ENCODE peak calls at places on chromosomes 7 and 10, in nine cellular contexts. F is right lobe of liver, D is uterus, L is upper lobe of right lung, W is cardiac muscle cell, Y is astrocyte of the spinal cord, J is gastrocnemius medialis, G is A549, E is HCT116. C is an unnamed sample.
A peak's percentile ranks its signal among the peaks of the same experiment; 100 is the strongest.

GRCh38 chr10:74900297-74900696 is 73.9 kb downstream of the KAT6B start:
- DNase-seq in D (no peak), W (no peak), L (no peak), F (no peak), J (peak; percentile 20), G (no peak), Y (no peak), E (no peak), C (no peak)

GRCh38 chr10:124579003-124579384 is 117.4 kb downstream of the LHPP start:
- DNase-seq in Y (no peak), G (no peak), L (no peak), J (no peak), D (peak; percentile 53), F (no peak), W (no peak), E (no peak), C (no peak)

GRCh38 chr7:78434281-78434680 is 635.7 kb downstream of the PHTF2 start:
- DNase-seq in J (no peak), L (no peak), E (no peak), Y (no peak), D (no peak), G (no peak), F (no peak), W (no peak), C (no peak)

GRCh38 chr10:127978481-127978880 is 71.6 kb downstream of the PTPRE start:
- DNase-seq in L (no peak), J (no peak), Y (no peak), D (no peak), W (no peak), G (no peak), F (no peak), E (no peak), C (no peak)

GRCh38 chr10:113987805-113988204 is 55.9 kb upstream of the ADRB1 start:
- DNase-seq in L (no peak), E (no peak), W (no peak), G (no peak), F (peak; percentile 38), D (no peak), Y (no peak), J (peak; percentile 28), C (no peak)

GRCh38 chr10:34960983-34961382 is 129.2 kb downstream of the CUL2 start:
- DNase-seq in D (no peak), L (no peak), E (no peak), Y (peak; percentile 38), G (no peak), W (peak; percentile 33), J (peak; percentile 27), F (no peak), C (no peak)

GRCh38 chr7:17421941-17422340 is 123.5 kb downstream of the AHR start:
- DNase-seq in F (no peak), L (no peak), W (no peak), D (no peak), Y (no peak), J (no peak), G (no peak), E (no peak), C (no peak)

GRCh38 chr7:46900312-46901263 is 681.3 kb downstream of the TNS3 start:
- DNase-seq in G (no peak), D (peak; percentile 51), F (no peak), Y (peak; percentile 9), L (no peak), W (peak; percentile 18), E (no peak), J (no peak), C (no peak)

GRCh38 chr7:25134360-25135010 is 9.4 kb upstream of the CYCS start:
- DNase-seq in W (no peak), Y (no peak), D (no peak), G (no peak), F (no peak), L (no peak), J (no peak), E (no peak), C (no peak)

GRCh38 chr10:59750155-59750945 is 2.9 kb downstream of the MRLN start:
- DNase-seq in F (no peak), D (no peak), E (no peak), L (no peak), J (peak; percentile 40), W (no peak), G (no peak), Y (no peak), C (no peak)

GRCh38 chr7:96320437-96320836 is 1.5 kb downstream of the SLC25A13 start:
- DNase-seq in J (no peak), W (peak; percentile 8), E (no peak), G (no peak), D (no peak), L (no peak), Y (no peak), F (no peak), C (no peak)

GRCh38 chr10:85850736-85851135 is 515.9 kb downstream of the GRID1 start:
- DNase-seq in E (no peak), Y (no peak), L (no peak), F (no peak), W (no peak), J (no peak), G (no peak), D (no peak), C (no peak)

GRCh38 chr10:85847085-85847484 is 519.5 kb downstream of the GRID1 start:
- DNase-seq in G (no peak), W (no peak), L (no peak), D (no peak), J (no peak), Y (no peak), F (no peak), E (no peak), C (no peak)

GRCh38 chr10:85849315-85849714 is 517.3 kb downstream of the GRID1 start:
- DNase-seq in W (no peak), D (no peak), L (no peak), G (no peak), E (no peak), J (no peak), Y (no peak), F (no peak), C (no peak)

GRCh38 chr10:85851300-85851699 is 515.3 kb downstream of the GRID1 start:
- DNase-seq in W (no peak), E (peak; percentile 7), J (no peak), F (no peak), L (no peak), G (no peak), D (no peak), Y (peak; percentile 58), C (peak; percentile 5)
- TF ChIP-seq CTCF in W (no peak), E (no peak), J (no peak), F (no peak), L (no peak), G (no peak), D (no peak), Y (no peak), C (no peak)

GRCh38 chr7:139743967-139744767 is 33.6 kb downstream of the HIPK2 start:
- DNase-seq in G (no peak), W (no peak), L (no peak), Y (no peak), D (no peak), J (no peak), E (no peak), F (no peak), C (no peak)

GRCh38 chr7:139739863-139740597 is 37.8 kb downstream of the HIPK2 start:
- DNase-seq in D (no peak), Y (no peak), F (peak; percentile 57), J (no peak), W (no peak), L (no peak), G (no peak), E (no peak), C (no peak)

GRCh38 chr7:139743267-139743966 is 34.4 kb downstream of the HIPK2 start:
- DNase-seq in W (no peak), F (no peak), G (no peak), D (no peak), J (no peak), L (no peak), E (no peak), Y (no peak), C (no peak)

GRCh38 chr7:139741239-139741638 is 36.6 kb downstream of the HIPK2 start:
- DNase-seq in F (no peak), G (no peak), J (no peak), D (no peak), L (no peak), W (no peak), Y (no peak), E (no peak), C (no peak)

GRCh38 chr7:139741813-139742344 is 35.9 kb downstream of the HIPK2 start:
- DNase-seq in L (no peak), J (no peak), W (no peak), Y (no peak), G (no peak), D (no peak), F (no peak), E (no peak), C (no peak)
- H3K4me3 ChIP-seq in L (no peak overlapping the region), J (no peak overlapping the region), W (no peak overlapping the region), Y (no peak overlapping the region), G (no peak overlapping the region), D (no peak overlapping the region), F (no peak overlapping the region), E (no peak overlapping the region), C (no peak overlapping the region)

DNA sequence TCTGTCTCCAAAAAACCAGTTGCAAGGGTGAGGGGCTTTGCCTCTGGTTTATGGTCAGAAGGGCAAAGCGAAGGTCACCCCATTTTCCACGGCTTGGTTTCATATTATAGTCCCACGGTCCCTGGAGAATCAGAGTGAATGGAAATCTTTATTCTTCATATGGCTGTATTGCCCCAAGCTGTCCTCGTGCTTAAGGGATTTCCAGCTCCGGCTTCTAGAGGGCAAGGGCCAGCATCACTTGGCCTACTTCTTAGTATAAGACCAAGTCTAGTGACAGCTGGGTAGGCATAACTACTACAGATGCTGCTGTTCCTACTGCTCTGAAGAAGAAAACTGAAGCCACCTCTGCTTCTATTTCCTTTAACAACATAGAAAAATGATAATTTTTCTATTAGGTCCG is 63.2 kb downstream of the PARP12 start:
- DNase-seq in L (no peak), W (no peak), E (no peak), J (no peak), D (no peak), Y (no peak), F (no peak), G (no peak), C (no peak)
- TF ChIP-seq CTCF in L (no peak), W (no peak), E (no peak), J (no peak), D (no peak), Y (no peak), F (no peak), G (no peak), C (no peak)

DNA sequence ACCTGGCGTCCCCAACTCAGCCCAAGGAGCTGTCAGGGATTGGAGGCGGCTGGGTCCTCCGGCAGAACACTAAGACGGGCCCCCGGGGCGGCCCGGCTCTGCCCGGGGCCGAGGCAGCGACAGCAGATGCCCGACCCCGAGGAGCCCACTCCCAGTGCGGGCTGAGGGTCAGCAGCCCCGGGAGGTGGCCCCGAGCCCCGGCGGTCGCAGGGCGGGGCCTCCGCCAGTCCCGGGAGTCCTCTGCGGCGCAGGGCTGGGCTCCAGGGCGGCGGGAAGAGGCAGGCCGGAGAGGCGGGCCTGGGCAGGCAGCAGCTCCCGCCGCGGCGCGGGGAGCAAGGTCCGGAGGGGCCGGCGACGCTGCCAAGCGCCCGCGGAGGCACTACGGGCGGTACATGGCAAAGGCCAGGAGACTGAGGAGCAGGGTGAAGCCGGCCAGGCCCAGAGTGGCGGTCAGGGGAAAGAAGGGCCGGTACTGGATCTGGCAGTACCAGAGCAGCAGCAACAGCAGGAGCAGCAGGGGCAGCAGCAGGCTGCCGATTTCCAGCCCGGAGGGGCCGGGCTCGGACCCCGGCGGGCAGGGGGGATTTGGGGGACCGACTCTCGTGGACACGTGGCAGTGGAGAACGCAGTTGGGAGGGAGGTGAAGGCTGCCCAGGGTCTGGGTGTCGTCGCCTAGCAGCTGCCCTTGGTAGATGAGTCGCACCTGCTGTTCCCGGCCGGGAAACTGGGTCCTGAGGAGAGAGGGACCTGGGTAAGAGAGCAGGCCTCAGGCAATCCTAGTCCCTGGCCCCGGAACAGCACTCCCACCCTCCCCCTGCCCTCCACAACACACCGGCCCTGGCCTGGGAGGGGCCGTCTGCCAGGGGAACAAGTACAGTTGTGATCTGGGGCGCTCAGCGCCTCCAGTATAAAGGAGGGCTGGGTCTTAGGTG is 827 bp upstream of the FASTK start:
- DNase-seq in J (no peak), G (no peak), L (peak; percentile 69), F (peak; percentile 61), D (peak; percentile 43), Y (no peak), W (no peak), E (no peak), C (no peak)
- H3K4me3 ChIP-seq in J (peak overlapping the region; percentile 99), G (peak overlapping the region; percentile 93), L (peak overlapping the region; percentile 78), F (peak overlapping the region; percentile 99), D (peak overlapping the region; percentile 48), Y (peak overlapping the region; percentile 25), W (peak overlapping the region; percentile 7), E (peak overlapping the region; percentile 94), C (peak overlapping the region; percentile 11)

C was measured in kidney epithelial cell.